ENCODE peak calls at places on chromosome 12, in five cellular contexts. X, W, F, O and U are unnamed samples.
A peak's percentile ranks its signal among the peaks of the same experiment; 100 is the strongest.

GRCh38 chr12:56267443-56268071 is 815 bp downstream of the COQ10A start:
- DNase-seq in O (no peak), X (no peak), F (peak; percentile 55), W (peak; percentile 44), U (no peak)

GRCh38 chr12:57842342-57843294 is 3.9 kb downstream of the CTDSP2 start:
- DNase-seq in F (no peak), W (no peak), X (no peak), O (no peak), U (no peak)

GRCh38 chr12:81114241-81114640 is 36.4 kb downstream of the ACSS3 start:
- DNase-seq in F (no peak), O (no peak), X (no peak), W (no peak), U (no peak)

GRCh38 chr12:96219700-96220206 is 25.6 kb downstream of the ELK3 start:
- DNase-seq in O (peak; percentile 53), W (peak; percentile 50), X (peak; percentile 90), F (no peak), U (no peak)

GRCh38 chr12:50132505-50133135 is 20.6 kb downstream of the COX14 start:
- DNase-seq in X (no peak), O (no peak), F (no peak), W (peak; percentile 48), U (no peak)

GRCh38 chr12:30578426-30578825 is 117.2 kb downstream of the IPO8 start:
- DNase-seq in W (no peak), X (no peak), F (no peak), O (no peak), U (no peak)

GRCh38 chr12:18462437-18462836 is 201.1 kb downstream of the PIK3C2G start:
- DNase-seq in X (no peak), F (no peak), O (no peak), W (no peak), U (no peak)

GRCh38 chr12:52171950-52172512 is 19.8 kb downstream of the KRT80 start:
- DNase-seq in W (peak; percentile 39), O (no peak), X (no peak), F (peak; percentile 37), U (no peak)

GRCh38 chr12:6914246-6914947 is at the start of gene ENO2:
- DNase-seq in F (peak; percentile 44), W (peak; percentile 44), X (no peak), O (no peak), U (no peak)

GRCh38 chr12:89135976-89136634 is 216.2 kb downstream of the DUSP6 start:
- DNase-seq in X (peak; percentile 68), W (no peak), F (no peak), O (no peak), U (no peak)
- TF ChIP-seq SRF in X (peak; percentile 81), W (no peak), F (no peak), O (no peak), U (no peak)

GRCh38 chr12:105206686-105207374 is 29.1 kb downstream of the APPL2 start:
- DNase-seq in O (no peak), X (no peak), W (no peak), F (no peak), U (no peak)
- TF ChIP-seq SRF in O (no peak), X (no peak), W (no peak), F (no peak), U (no peak)

DNA sequence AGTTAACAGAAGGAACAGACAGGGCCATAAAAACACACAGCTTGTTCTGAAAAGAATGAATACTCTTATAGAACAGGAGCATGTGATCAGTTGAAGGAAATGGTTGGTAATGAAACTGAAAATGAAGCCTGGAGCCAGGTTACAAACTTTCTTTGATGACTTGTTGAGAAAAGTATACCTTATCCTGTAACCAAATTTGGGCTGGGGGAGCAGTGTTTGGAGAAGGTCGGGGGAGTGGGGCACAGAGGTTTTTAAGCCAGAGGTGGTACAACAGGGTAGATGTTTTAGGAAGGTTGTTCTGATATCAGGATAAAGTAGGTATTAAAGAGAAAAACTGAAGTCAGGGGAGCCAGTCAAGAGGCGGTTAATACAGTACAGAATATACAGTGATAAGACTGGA is 8.2 kb downstream of the GOLT1B start:
- DNase-seq in X (no peak), F (no peak), W (no peak), O (no peak), U (peak; percentile 19)
- TF ChIP-seq SRF in X (no peak), F (no peak), W (no peak), O (no peak), U (no peak)

DNA sequence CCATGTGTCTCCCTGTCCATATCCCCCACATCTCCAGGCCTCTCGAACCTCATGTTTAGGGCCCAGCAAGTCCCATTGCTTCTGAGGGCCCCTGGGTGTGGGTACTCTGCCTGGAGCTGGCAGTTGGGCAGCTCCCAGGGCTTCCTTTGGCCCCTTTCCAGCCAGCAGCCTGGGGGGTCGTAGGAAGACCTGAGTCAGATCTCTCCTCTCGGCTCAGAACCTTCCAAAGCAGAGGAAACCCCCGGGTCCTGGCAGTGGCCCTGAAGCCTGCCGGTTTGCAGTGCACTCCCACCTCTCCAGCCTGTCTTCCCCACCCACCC is 48.0 kb downstream of the FAM222A start:
- DNase-seq in F (no peak), O (no peak), X (no peak), W (no peak), U (no peak)
- TF ChIP-seq SRF in F (no peak), O (no peak), X (no peak), W (no peak), U (no peak)

GRCh38 chr12:101857043-101857558 is 20.3 kb upstream of the DRAM1 start:
- DNase-seq in W (no peak), X (no peak), F (no peak), O (no peak), U (no peak)
- TF ChIP-seq SRF in W (no peak), X (no peak), F (no peak), O (no peak), U (no peak)

GRCh38 chr12:28711411-28711810 is 437.7 kb upstream of the FAR2 start:
- DNase-seq in F (no peak), O (no peak), X (no peak), W (no peak), U (no peak)
- TF ChIP-seq SRF in F (no peak), O (no peak), X (no peak), W (no peak), U (no peak)

GRCh38 chr12:91845365-91845764 is 300.3 kb downstream of the BTG1 start:
- DNase-seq in X (no peak), W (no peak), O (no peak), F (no peak), U (no peak)

GRCh38 chr12:91851741-91852477 is 293.7 kb downstream of the BTG1 start:
- DNase-seq in X (no peak), O (no peak), W (no peak), F (no peak), U (no peak)

GRCh38 chr12:91841786-91842185 is 303.9 kb downstream of the BTG1 start:
- DNase-seq in W (no peak), O (no peak), X (no peak), F (no peak), U (no peak)

DNA sequence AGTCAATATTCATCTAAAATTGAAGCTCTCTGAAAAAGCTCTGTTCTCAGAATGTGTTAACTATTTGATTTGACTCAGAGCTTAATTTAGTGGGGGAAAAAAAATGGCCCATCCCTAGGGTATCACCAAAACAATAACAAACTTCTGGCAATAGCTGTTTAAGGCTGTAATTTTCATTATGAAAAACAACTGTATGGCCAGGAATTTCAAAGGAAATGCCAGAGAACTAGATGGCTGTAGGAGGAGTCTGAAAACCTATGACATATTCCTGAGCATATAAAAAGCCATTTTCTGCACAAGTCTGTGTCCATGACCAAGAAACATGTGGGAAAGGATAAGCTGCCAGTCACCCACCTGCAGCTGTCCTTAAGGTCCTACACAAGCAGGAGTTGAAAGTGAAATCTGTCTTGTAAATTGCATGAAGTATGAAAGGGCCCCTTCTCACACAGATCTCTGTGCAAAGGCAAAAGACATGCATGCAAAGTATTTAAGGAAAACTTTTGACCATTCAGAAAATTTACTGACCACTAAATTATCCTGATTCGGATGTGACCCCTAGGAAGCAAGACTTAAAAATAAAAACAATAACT is 299.1 kb downstream of the BTG1 start:
- DNase-seq in X (no peak), F (no peak), W (no peak), O (no peak), U (no peak)
- TF ChIP-seq SRF in X (no peak), F (no peak), W (no peak), O (no peak), U (no peak)